ENCODE peak calls at places on chromosomes 6 and 20, in seven cellular contexts. W, K, V, Q, D, P and T are unnamed samples.

GRCh38 chr6:148935705-148936306 is 189.0 kb downstream of the UST start:
- DNase-seq in W (no peak), K (no peak), V (peak; percentile 74), Q (no peak), D (no peak), P (no peak), T (no peak)

GRCh38 chr6:76382201-76382600 is 309.7 kb upstream of the IMPG1 start:
- DNase-seq in W (no peak), K (no peak), V (no peak), Q (no peak), D (no peak), P (no peak), T (no peak)

GRCh38 chr6:111841822-111842221 is 31.4 kb downstream of the FYN start:
- DNase-seq in W (peak; percentile 45), K (no peak), V (peak; percentile 85), Q (no peak), D (no peak), P (no peak), T (peak; percentile 60)

GRCh38 chr6:142500265-142500786 is 198.5 kb downstream of the ADGRG6 start:
- DNase-seq in W (no peak), K (no peak), V (no peak), Q (no peak), D (no peak), P (no peak), T (no peak)

GRCh38 chr20:35598899-35599775 is 16.5 kb upstream of the SPAG4 start:
- DNase-seq in W (no peak), K (no peak), V (no peak), Q (no peak), D (no peak), P (no peak), T (no peak)

GRCh38 chr6:105431226-105431625 is 28.3 kb upstream of the PREP start:
- DNase-seq in W (peak; percentile 38), K (no peak), V (peak; percentile 47), Q (no peak), D (no peak), P (no peak), T (no peak)

GRCh38 chr20:49471397-49471796 is 11.1 kb downstream of the KCNB1 start:
- DNase-seq in W (no peak), K (no peak), V (no peak), Q (no peak), D (no peak), P (no peak), T (no peak)

GRCh38 chr6:54335871-54336270 is 27.6 kb downstream of the TINAG start:
- DNase-seq in W (no peak), K (no peak), V (peak; percentile 94), Q (no peak), D (no peak), P (no peak), T (no peak)

GRCh38 chr20:1697592-1697991 is 40.0 kb upstream of the SIRPG start:
- DNase-seq in W (no peak), K (no peak), V (no peak), Q (no peak), D (no peak), P (no peak), T (no peak)

GRCh38 chr6:40348591-40348990 is 238.6 kb downstream of the LRFN2 start:
- DNase-seq in W (no peak), K (no peak), V (no peak), Q (no peak), D (no peak), P (no peak), T (no peak)

GRCh38 chr6:42140051-42140450 is 2.4 kb downstream of the C6orf132 start:
- DNase-seq in W (no peak), K (no peak), V (no peak), Q (no peak), D (peak; percentile 21), P (peak; percentile 91), T (no peak)